ENCODE peak calls at places on chromosomes 4 and X, in four cellular contexts. L is GM12891, Z is GM12878, U is K562. H is an unnamed sample.
A peak's percentile ranks its signal among the peaks of the same experiment; 100 is the strongest.

GRCh38 chr4:42460043-42460442 is 62.8 kb downstream of the SHISA3 start:
- DNase-seq in Z (peak; percentile 39), L (peak; percentile 12), U (no peak), H (no peak)

GRCh38 chr4:43757147-43757546 is 691.5 kb downstream of the KCTD8 start:
- DNase-seq in U (no peak), Z (no peak), L (no peak), H (no peak)

GRCh38 chrX:389021-389441 is 2.3 kb upstream of the PPP2R3B start:
- DNase-seq in L (no peak), Z (no peak), U (no peak), H (no peak)

GRCh38 chr4:8703857-8704495 is 111.4 kb downstream of the CPZ start:
- DNase-seq in U (no peak), L (no peak), Z (no peak), H (no peak)

GRCh38 chrX:12370444-12371089 is 232.3 kb downstream of the FRMPD4 start:
- DNase-seq in U (no peak), L (no peak), Z (no peak), H (no peak)

GRCh38 chr4:17544831-17545234 is 29.9 kb downstream of the CLRN2 start:
- DNase-seq in U (no peak), L (no peak), Z (no peak), H (no peak)

GRCh38 chrX:105700316-105700715 is 122.0 kb upstream of the NRK start:
- DNase-seq in Z (no peak), L (no peak), U (no peak), H (no peak)

GRCh38 chrX:17802756-17803155 is 58.3 kb downstream of the RAI2 start:
- DNase-seq in L (no peak), Z (no peak), U (no peak), H (no peak)

GRCh38 chr4:184100297-184100885 is 117.3 kb downstream of the ENPP6 start:
- DNase-seq in U (peak; percentile 71), Z (no peak), L (peak; percentile 74), H (no peak)

GRCh38 chr4:152976466-152976761 is 40.3 kb downstream of the FHDC1 start:
- DNase-seq in L (no peak), U (no peak), Z (no peak), H (no peak)

GRCh38 chr4:148072789-148073188 is 340.9 kb downstream of the ARHGAP10 start:
- DNase-seq in Z (no peak), L (no peak), U (no peak), H (no peak)

GRCh38 chrX:21800344-21800770 is 39.1 kb upstream of the MBTPS2 start:
- DNase-seq in L (no peak), U (no peak), Z (no peak), H (no peak)

GRCh38 chr4:117324851-117325491 is 239.6 kb upstream of the TRAM1L1 start:
- DNase-seq in U (no peak), L (no peak), Z (no peak), H (no peak)

GRCh38 chr4:166198921-166199320 is 325.9 kb downstream of the TLL1 start:
- DNase-seq in Z (no peak), L (no peak), U (no peak), H (no peak)

GRCh38 chrX:153387987-153388721 is 13.0 kb downstream of the PNMA6E start:
- DNase-seq in U (no peak), L (no peak), Z (no peak), H (no peak)

GRCh38 chr4:18593297-18594002 is 571.9 kb upstream of the LCORL start:
- DNase-seq in U (peak; percentile 61), L (peak; percentile 27), Z (peak; percentile 7), H (peak; percentile 30)

GRCh38 chr4:188411805-188412204 is 272.6 kb downstream of the TRIML1 start:
- DNase-seq in Z (no peak), L (no peak), U (no peak), H (no peak)

GRCh38 chrX:82591421-82591820 is 916.7 kb upstream of the POU3F4 start:
- DNase-seq in L (no peak), Z (no peak), U (no peak), H (no peak)

GRCh38 chrX:45322820-45323219 is 122.1 kb upstream of the DIPK2B start:
- DNase-seq in L (no peak), Z (no peak), U (no peak), H (no peak)

GRCh38 chrX:65536291-65536690 is 1.7 kb upstream of the LAS1L start:
- DNase-seq in U (no peak), Z (no peak), L (no peak), H (no peak)

GRCh38 chr4:3387943-3388348 is 53.8 kb upstream of the HGFAC start:
- DNase-seq in L (no peak), U (no peak), Z (no peak), H (peak; percentile 81)

DNA sequence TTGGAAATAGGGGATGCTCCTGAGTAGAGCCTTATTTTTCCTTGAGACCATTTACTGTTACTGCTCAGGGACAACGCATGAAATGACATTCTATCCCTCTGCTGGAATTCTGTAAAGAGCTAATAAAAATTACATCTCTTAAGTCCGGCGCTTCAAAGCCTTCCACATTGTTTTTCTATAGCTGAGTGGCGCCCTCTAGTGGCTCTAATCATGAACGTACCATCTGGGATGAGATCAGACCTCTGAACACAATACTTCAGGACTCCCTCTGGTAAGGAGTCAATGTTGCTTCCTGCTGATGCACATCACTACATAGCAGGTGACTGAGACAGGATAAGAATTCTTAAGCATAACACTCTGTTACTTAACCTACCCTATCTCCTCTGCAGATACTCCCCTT is 6.0 kb downstream of the HMGN5 start:
- DNase-seq in L (no peak), U (peak; percentile 47), Z (no peak), H (peak; percentile 57)
- TF ChIP-seq SPI1 in L (no peak), U (no peak), Z (no peak), H (no peak)

GRCh38 chr4:155179216-155179615 is 29.2 kb upstream of the NPY2R start:
- DNase-seq in Z (no peak), L (no peak), U (no peak), H (no peak)
- TF ChIP-seq SPI1 in Z (no peak), L (no peak), U (no peak), H (no peak)

DNA sequence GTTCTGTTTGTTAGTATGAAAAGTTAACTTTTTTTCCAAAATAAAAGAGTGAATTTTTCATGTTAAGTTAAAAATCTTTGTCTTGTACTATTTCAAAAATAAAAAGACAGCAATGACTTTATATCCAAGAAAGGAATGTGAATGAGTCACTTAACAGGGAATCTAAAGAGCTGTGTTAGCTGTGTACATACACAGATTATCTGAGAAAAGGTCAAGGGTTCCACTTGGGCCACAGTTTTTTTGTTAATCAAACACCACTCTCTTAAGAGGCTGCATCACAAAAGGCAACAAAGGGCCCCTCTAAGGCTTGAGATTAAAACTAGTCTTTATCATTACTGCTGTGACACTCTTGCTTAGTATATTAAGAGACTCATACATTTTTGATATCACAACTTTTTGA is 82.1 kb downstream of the FIP1L1 start:
- DNase-seq in U (no peak), L (no peak), Z (no peak), H (no peak)
- TF ChIP-seq SPI1 in U (no peak), L (no peak), Z (no peak), H (no peak)

GRCh38 chr4:62377700-62378099 is 1177.6 kb downstream of the ADGRL3 start:
- DNase-seq in Z (no peak), U (no peak), L (no peak), H (no peak)

GRCh38 chr4:62377245-62377644 is 1177.1 kb downstream of the ADGRL3 start:
- DNase-seq in U (no peak), Z (no peak), L (no peak), H (no peak)
- TF ChIP-seq SPI1 in U (no peak), Z (no peak), L (no peak), H (no peak)

GRCh38 chr4:138051157-138051556 is 191.0 kb downstream of the SLC7A11 start:
- DNase-seq in L (no peak), U (no peak), Z (no peak), H (no peak)

GRCh38 chr4:138050601-138051000 is 191.5 kb downstream of the SLC7A11 start:
- DNase-seq in L (no peak), Z (no peak), U (no peak), H (no peak)

GRCh38 chr4:138055890-138056289 is 186.3 kb downstream of the SLC7A11 start:
- DNase-seq in Z (no peak), U (no peak), L (no peak), H (no peak)

GRCh38 chr4:138056541-138056940 is 185.6 kb downstream of the SLC7A11 start:
- DNase-seq in Z (no peak), L (no peak), U (no peak), H (no peak)

DNA sequence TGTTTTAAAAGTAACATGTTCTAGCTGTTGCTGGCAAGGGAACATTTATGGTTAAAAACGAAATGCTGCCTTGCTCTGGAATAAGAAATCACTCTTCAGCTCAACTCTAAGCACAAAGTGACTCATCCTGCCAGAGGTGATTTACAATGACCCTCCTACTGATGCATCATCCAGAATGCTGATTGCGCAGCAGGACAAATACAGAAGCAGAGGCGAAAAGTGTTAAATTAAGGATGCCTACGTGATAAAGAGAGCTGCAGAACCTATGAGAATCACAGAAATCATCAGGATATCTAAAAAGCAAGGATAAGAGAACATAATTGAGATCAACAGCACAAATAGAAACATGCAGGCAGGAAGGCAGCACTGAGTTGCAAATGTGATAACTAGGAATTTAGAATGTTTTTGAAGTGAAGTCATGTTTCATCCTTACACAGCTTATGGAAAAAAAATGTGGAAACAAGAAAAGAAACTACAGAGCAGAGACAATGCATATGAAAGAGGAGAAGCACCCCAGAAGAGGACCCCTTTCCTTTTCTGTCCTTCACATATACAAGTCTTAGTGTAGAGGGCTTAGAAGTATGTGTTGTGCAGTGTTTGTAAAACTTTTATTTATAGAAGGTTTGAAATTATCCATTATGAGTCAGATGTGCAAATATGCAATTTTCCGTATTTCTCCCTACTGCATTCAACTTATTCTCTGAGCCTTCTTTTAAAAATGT is 188.4 kb downstream of the SLC7A11 start:
- DNase-seq in Z (no peak), U (no peak), L (no peak), H (no peak)
- TF ChIP-seq SPI1 in Z (no peak), U (no peak), L (no peak), H (no peak)

GRCh38 chr4:59091376-59092142 is 1981.4 kb upstream of the IGFBP7 start:
- DNase-seq in L (no peak), Z (no peak), U (no peak), H (no peak)
- TF ChIP-seq SPI1 in L (no peak), Z (no peak), U (no peak), H (no peak)

GRCh38 chr4:169313732-169314131 is 43.0 kb upstream of the SH3RF1 start:
- DNase-seq in U (no peak), Z (no peak), L (no peak), H (no peak)
- TF ChIP-seq SPI1 in U (no peak), Z (no peak), L (no peak), H (no peak)

DNA sequence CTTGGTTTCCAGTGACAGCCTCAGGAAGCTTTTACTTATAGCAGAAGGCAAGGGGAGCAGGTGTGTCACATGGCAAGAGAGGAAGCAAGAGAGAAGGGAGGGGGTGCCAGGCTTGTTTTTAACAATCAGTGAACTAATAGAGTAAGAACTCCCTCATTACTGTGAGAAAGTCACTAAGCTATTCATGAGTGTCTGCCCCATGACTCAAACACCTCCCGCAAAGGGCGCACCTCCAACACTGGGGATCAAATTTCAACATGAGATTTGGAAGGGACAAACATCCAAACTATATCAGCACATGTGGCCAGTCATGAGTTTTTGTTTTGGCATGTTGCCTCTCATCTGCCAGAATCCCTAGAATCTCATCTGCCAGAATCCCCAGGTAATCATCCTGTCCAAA is 183.5 kb upstream of the C1QTNF7 start:
- DNase-seq in U (no peak), L (no peak), Z (no peak), H (no peak)
- TF ChIP-seq SPI1 in U (no peak), L (no peak), Z (no peak), H (no peak)

H was measured in HL-60.